ENCODE peak calls at places on chromosomes 5 and 9, in five cellular contexts. One of them, this sample, is unnamed.
A peak's percentile ranks its signal among the peaks of the same experiment; 100 is the strongest.

GRCh38 chr9:134533850-134534585 is 107.6 kb upstream of the COL5A1 start:
- DNase-seq in mammary epithelial cell: no peak
- DNase-seq in mucosa of descending colon: peak; percentile 28
- DNase-seq in K562: no peak
- DNase-seq in sigmoid colon: peak; percentile 62
- DNase-seq in this sample: peak; percentile 38

GRCh38 chr9:133739408-133740280 is 1.5 kb upstream of the SARDH start:
- DNase-seq in sigmoid colon: peak; percentile 62
- DNase-seq in mammary epithelial cell: no peak
- DNase-seq in mucosa of descending colon: no peak
- DNase-seq in K562: no peak
- DNase-seq in this sample: peak; percentile 42

GRCh38 chr9:95896580-95896979 is 21.1 kb downstream of the ERCC6L2 start:
- DNase-seq in sigmoid colon: no peak
- DNase-seq in K562: no peak
- DNase-seq in mucosa of descending colon: no peak
- DNase-seq in mammary epithelial cell: no peak
- DNase-seq in this sample: no peak

GRCh38 chr9:34332370-34332964 is 3.1 kb downstream of the NUDT2 start:
- DNase-seq in K562: peak; percentile 23
- DNase-seq in sigmoid colon: no peak
- DNase-seq in mammary epithelial cell: peak; percentile 54
- DNase-seq in mucosa of descending colon: no peak
- DNase-seq in this sample: no peak

GRCh38 chr5:7873216-7873615 is 4.3 kb downstream of the MTRR start:
- DNase-seq in sigmoid colon: no peak
- DNase-seq in K562: no peak
- DNase-seq in mammary epithelial cell: no peak
- DNase-seq in mucosa of descending colon: no peak
- DNase-seq in this sample: no peak

GRCh38 chr5:17218353-17219005 is 1.0 kb downstream of the BASP1 start:
- DNase-seq in mucosa of descending colon: peak; percentile 42
- DNase-seq in mammary epithelial cell: peak; percentile 35
- DNase-seq in sigmoid colon: no peak
- DNase-seq in K562: no peak
- DNase-seq in this sample: peak; percentile 72

GRCh38 chr5:81785311-81785710 is 34.4 kb upstream of the SSBP2 start:
- DNase-seq in mucosa of descending colon: no peak
- DNase-seq in mammary epithelial cell: no peak
- DNase-seq in K562: no peak
- DNase-seq in sigmoid colon: no peak
- DNase-seq in this sample: no peak

GRCh38 chr9:99023831-99024230 is 80.1 kb downstream of the COL15A1 start:
- DNase-seq in mucosa of descending colon: no peak
- DNase-seq in K562: no peak
- DNase-seq in sigmoid colon: no peak
- DNase-seq in mammary epithelial cell: no peak
- DNase-seq in this sample: no peak

GRCh38 chr5:62732677-62733121 is 154.1 kb downstream of the LRRC70 start:
- DNase-seq in K562: no peak
- DNase-seq in mucosa of descending colon: no peak
- DNase-seq in sigmoid colon: no peak
- DNase-seq in mammary epithelial cell: peak; percentile 75
- DNase-seq in this sample: no peak

GRCh38 chr5:74391410-74391809 is 249.1 kb downstream of the ENC1 start:
- DNase-seq in mammary epithelial cell: no peak
- DNase-seq in mucosa of descending colon: no peak
- DNase-seq in sigmoid colon: no peak
- DNase-seq in K562: no peak
- DNase-seq in this sample: no peak
- H3K4me3 ChIP-seq in mammary epithelial cell: no peak overlapping the region
- H3K4me3 ChIP-seq in mucosa of descending colon: no peak overlapping the region
- H3K4me3 ChIP-seq in sigmoid colon: no peak overlapping the region
- H3K4me3 ChIP-seq in K562: no peak overlapping the region
- H3K4me3 ChIP-seq in this sample: no peak overlapping the region

GRCh38 chr5:150609843-150610584 is 30.4 kb upstream of the SYNPO start:
- DNase-seq in mucosa of descending colon: peak; percentile 64
- DNase-seq in K562: no peak
- DNase-seq in sigmoid colon: peak; percentile 82
- DNase-seq in mammary epithelial cell: no peak
- DNase-seq in this sample: no peak

GRCh38 chr5:150612905-150613670 is 27.4 kb upstream of the SYNPO start:
- DNase-seq in mammary epithelial cell: no peak
- DNase-seq in mucosa of descending colon: peak; percentile 63
- DNase-seq in sigmoid colon: no peak
- DNase-seq in K562: no peak
- DNase-seq in this sample: no peak

GRCh38 chr5:150612405-150612804 is 28.1 kb upstream of the SYNPO start:
- DNase-seq in mammary epithelial cell: no peak
- DNase-seq in sigmoid colon: no peak
- DNase-seq in K562: no peak
- DNase-seq in mucosa of descending colon: no peak
- DNase-seq in this sample: no peak

GRCh38 chr5:150608991-150609390 is 31.5 kb upstream of the SYNPO start:
- DNase-seq in mammary epithelial cell: no peak
- DNase-seq in mucosa of descending colon: no peak
- DNase-seq in K562: no peak
- DNase-seq in sigmoid colon: no peak
- DNase-seq in this sample: no peak

GRCh38 chr5:150611026-150611425 is 29.4 kb upstream of the SYNPO start:
- DNase-seq in sigmoid colon: no peak
- DNase-seq in mammary epithelial cell: no peak
- DNase-seq in mucosa of descending colon: no peak
- DNase-seq in K562: no peak
- DNase-seq in this sample: no peak
- H3K4me1 ChIP-seq in sigmoid colon: peaks cover 60% of the 10 kb centered on the region
- H3K4me1 ChIP-seq in mammary epithelial cell: peaks cover 15% of the 10 kb centered on the region
- H3K4me1 ChIP-seq in mucosa of descending colon: peaks cover 46% of the 10 kb centered on the region
- H3K4me1 ChIP-seq in K562: no peaks in the 10 kb centered on the region
- H3K4me1 ChIP-seq in this sample: no peaks in the 10 kb centered on the region

GRCh38 chr5:116572375-116573278 is 2.0 kb downstream of the SEMA6A start:
- DNase-seq in K562: no peak
- DNase-seq in sigmoid colon: peak; percentile 76
- DNase-seq in mucosa of descending colon: peak; percentile 71
- DNase-seq in mammary epithelial cell: peak; percentile 21
- DNase-seq in this sample: no peak
- TF ChIP-seq CTCF in K562: no peak
- TF ChIP-seq CTCF in sigmoid colon: no peak
- TF ChIP-seq CTCF in mucosa of descending colon: no peak
- TF ChIP-seq CTCF in mammary epithelial cell: no peak
- TF ChIP-seq CTCF in this sample: no peak

GRCh38 chr9:3912817-3913216 is 387.0 kb upstream of the RFX3 start:
- DNase-seq in mucosa of descending colon: no peak
- DNase-seq in mammary epithelial cell: no peak
- DNase-seq in sigmoid colon: no peak
- DNase-seq in K562: no peak
- DNase-seq in this sample: no peak

GRCh38 chr9:3916420-3916819 is 383.4 kb downstream of the GLIS3 start:
- DNase-seq in mucosa of descending colon: no peak
- DNase-seq in sigmoid colon: no peak
- DNase-seq in mammary epithelial cell: no peak
- DNase-seq in K562: no peak
- DNase-seq in this sample: no peak

GRCh38 chr9:3908731-3909130 is 382.9 kb upstream of the RFX3 start:
- DNase-seq in K562: no peak
- DNase-seq in mammary epithelial cell: peak; percentile 37
- DNase-seq in sigmoid colon: no peak
- DNase-seq in mucosa of descending colon: no peak
- DNase-seq in this sample: no peak

GRCh38 chr9:3909966-3910650 is 384.3 kb upstream of the RFX3 start:
- DNase-seq in K562: no peak
- DNase-seq in mammary epithelial cell: no peak
- DNase-seq in sigmoid colon: no peak
- DNase-seq in mucosa of descending colon: no peak
- DNase-seq in this sample: no peak

GRCh38 chr9:3912260-3912659 is 386.5 kb upstream of the RFX3 start:
- DNase-seq in mucosa of descending colon: no peak
- DNase-seq in mammary epithelial cell: no peak
- DNase-seq in K562: no peak
- DNase-seq in sigmoid colon: no peak
- DNase-seq in this sample: no peak
- H3K4me3 ChIP-seq in mucosa of descending colon: no peak overlapping the region
- H3K4me3 ChIP-seq in mammary epithelial cell: no peak overlapping the region
- H3K4me3 ChIP-seq in K562: no peak overlapping the region
- H3K4me3 ChIP-seq in sigmoid colon: no peak overlapping the region
- H3K4me3 ChIP-seq in this sample: no peak overlapping the region

GRCh38 chr9:93093449-93094293 is 2.3 kb upstream of the CARD19 start:
- DNase-seq in K562: peak; percentile 25
- DNase-seq in mucosa of descending colon: peak; percentile 45
- DNase-seq in mammary epithelial cell: no peak
- DNase-seq in sigmoid colon: peak; percentile 65
- DNase-seq in this sample: peak; percentile 46
- H3K4me1 ChIP-seq in K562: peaks cover 32% of the 10 kb centered on the region
- H3K4me1 ChIP-seq in mucosa of descending colon: peaks cover 42% of the 10 kb centered on the region
- H3K4me1 ChIP-seq in mammary epithelial cell: peaks cover 32% of the 10 kb centered on the region
- H3K4me1 ChIP-seq in sigmoid colon: peaks cover 41% of the 10 kb centered on the region
- H3K4me1 ChIP-seq in this sample: peaks cover 15% of the 10 kb centered on the region

DNA sequence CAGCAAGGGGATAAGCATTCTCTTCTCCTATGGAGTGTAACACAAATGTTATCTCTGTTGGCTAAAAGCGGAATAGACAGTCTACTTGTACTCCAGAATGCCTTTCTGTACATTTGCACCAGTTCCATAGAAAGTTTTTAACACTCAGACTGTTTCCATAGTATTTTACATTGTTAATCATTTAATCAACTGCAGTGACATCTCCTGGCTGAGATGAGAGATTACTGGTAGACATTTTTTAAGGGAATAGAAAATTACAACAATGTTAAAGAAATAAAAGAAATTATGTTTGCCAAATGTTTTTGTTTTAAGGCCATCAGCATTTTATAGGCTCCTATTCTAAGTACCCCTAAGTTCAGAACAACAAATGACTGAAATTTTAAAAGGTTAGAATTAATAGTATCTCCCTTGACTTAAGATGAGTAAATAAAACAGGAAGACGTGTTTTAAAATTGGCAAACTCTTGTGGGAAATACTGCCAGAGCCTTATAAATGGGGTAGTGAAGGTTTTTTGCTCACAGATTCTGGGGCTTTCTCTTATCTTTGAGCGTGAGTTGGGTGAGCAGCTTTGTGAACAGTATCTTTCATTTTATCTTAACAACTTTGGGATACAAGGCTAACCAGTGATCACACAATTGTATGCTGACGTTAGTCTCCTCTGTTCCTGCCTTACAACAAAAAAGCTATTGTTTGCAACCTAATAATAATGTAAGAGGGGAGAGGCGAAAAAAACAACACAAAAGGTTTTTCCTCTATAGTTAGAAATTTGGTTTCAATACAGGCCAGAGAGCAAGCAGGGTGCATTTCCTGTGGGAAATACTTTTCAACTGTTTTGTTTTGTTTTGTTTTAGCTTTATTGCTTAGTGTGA is 294.4 kb downstream of the FBXL7 start:
- DNase-seq in mammary epithelial cell: no peak
- DNase-seq in K562: no peak
- DNase-seq in sigmoid colon: no peak
- DNase-seq in mucosa of descending colon: no peak
- DNase-seq in this sample: no peak
- TF ChIP-seq CTCF in mammary epithelial cell: no peak
- TF ChIP-seq CTCF in K562: no peak
- TF ChIP-seq CTCF in sigmoid colon: no peak
- TF ChIP-seq CTCF in mucosa of descending colon: no peak
- TF ChIP-seq CTCF in this sample: peak; percentile 42

GRCh38 chr5:56050566-56051292 is 56.0 kb upstream of the IL6ST start:
- DNase-seq in sigmoid colon: no peak
- DNase-seq in mammary epithelial cell: no peak
- DNase-seq in K562: no peak
- DNase-seq in mucosa of descending colon: no peak
- DNase-seq in this sample: no peak

GRCh38 chr5:56045469-56045868 is 50.7 kb upstream of the IL6ST start:
- DNase-seq in mucosa of descending colon: no peak
- DNase-seq in K562: no peak
- DNase-seq in mammary epithelial cell: no peak
- DNase-seq in sigmoid colon: no peak
- DNase-seq in this sample: no peak

GRCh38 chr5:56048124-56048523 is 53.4 kb upstream of the IL6ST start:
- DNase-seq in K562: no peak
- DNase-seq in mammary epithelial cell: no peak
- DNase-seq in mucosa of descending colon: peak; percentile 36
- DNase-seq in sigmoid colon: no peak
- DNase-seq in this sample: no peak

GRCh38 chr5:56052735-56053134 is 58.0 kb upstream of the IL6ST start:
- DNase-seq in K562: no peak
- DNase-seq in mucosa of descending colon: no peak
- DNase-seq in sigmoid colon: no peak
- DNase-seq in mammary epithelial cell: no peak
- DNase-seq in this sample: no peak

DNA sequence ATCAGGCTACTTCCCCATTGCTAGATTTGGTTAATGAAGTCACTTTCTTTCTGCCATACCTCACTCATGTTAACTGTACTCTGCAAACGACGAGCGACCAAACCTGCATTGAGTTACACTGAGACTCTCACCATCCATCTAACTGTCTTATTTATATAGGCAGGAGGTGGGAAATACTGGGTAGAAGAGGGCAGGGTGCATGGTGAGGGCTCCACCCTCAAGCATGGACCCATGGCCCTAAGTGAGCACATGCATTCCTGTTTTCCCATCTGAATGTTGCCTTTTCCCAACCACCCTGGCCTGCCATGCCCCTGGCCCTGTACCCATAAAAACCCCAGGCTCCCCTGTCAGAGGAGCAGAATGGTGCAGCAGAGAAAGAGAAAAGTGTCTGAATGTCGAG is 52.7 kb upstream of the IL6ST start:
- DNase-seq in mammary epithelial cell: no peak
- DNase-seq in sigmoid colon: no peak
- DNase-seq in K562: no peak
- DNase-seq in mucosa of descending colon: no peak
- DNase-seq in this sample: no peak
- H3K4me3 ChIP-seq in mammary epithelial cell: no peak overlapping the region
- H3K4me3 ChIP-seq in sigmoid colon: no peak overlapping the region
- H3K4me3 ChIP-seq in K562: no peak overlapping the region
- H3K4me3 ChIP-seq in mucosa of descending colon: no peak overlapping the region
- H3K4me3 ChIP-seq in this sample: no peak overlapping the region

DNA sequence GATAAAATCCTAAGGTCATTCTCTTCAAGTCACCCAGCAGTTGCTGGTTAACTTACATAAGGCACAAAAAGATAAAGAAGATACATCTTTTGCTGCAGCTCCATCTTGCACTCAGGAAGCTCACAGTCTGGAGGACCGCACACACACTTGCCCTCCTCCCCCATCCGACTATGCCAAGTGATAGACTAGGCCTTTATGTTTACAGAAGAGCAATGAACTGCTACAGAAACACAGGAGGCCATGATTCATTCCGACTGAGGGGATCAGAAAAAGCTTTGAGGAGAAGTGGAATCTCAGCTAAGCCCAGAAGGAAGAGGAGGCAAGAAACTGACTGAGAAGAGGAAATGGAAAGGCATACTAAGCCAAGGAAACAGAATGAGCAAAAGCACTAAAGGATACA is 17.4 kb downstream of the NRG2 start:
- DNase-seq in mucosa of descending colon: no peak
- DNase-seq in mammary epithelial cell: no peak
- DNase-seq in K562: no peak
- DNase-seq in sigmoid colon: no peak
- DNase-seq in this sample: no peak
- H3K4me1 ChIP-seq in mucosa of descending colon: no peaks in the 10 kb centered on the region
- H3K4me1 ChIP-seq in mammary epithelial cell: no peaks in the 10 kb centered on the region
- H3K4me1 ChIP-seq in K562: no peaks in the 10 kb centered on the region
- H3K4me1 ChIP-seq in sigmoid colon: peaks cover 25% of the 10 kb centered on the region
- H3K4me1 ChIP-seq in this sample: no peaks in the 10 kb centered on the region

GRCh38 chr5:146706321-146706972 is 172.1 kb downstream of the PPP2R2B start:
- DNase-seq in mammary epithelial cell: no peak
- DNase-seq in K562: no peak
- DNase-seq in sigmoid colon: no peak
- DNase-seq in mucosa of descending colon: no peak
- DNase-seq in this sample: peak; percentile 60
- TF ChIP-seq CTCF in mammary epithelial cell: no peak
- TF ChIP-seq CTCF in K562: no peak
- TF ChIP-seq CTCF in sigmoid colon: no peak
- TF ChIP-seq CTCF in mucosa of descending colon: no peak
- TF ChIP-seq CTCF in this sample: no peak